ENCODE peak calls at places on chromosomes 16 and 17, in five cellular contexts. Q is NCI-H345; N is activated naive CD8-positive, alpha-beta T cell treated with anti-CD3 and anti-CD28 coated beads, Interleukin-2, amount 50 U/mL, for 24 hours; B is CD8-positive, alpha-beta memory T cell; L is substantia nigra. X is an unnamed sample.
A peak's percentile ranks its signal among the peaks of the same experiment; 100 is the strongest.

GRCh38 chr16:70428178-70428998 is 10.5 kb downstream of the ST3GAL2 start:
- DNase-seq in Q (no peak), N (peak; percentile 83), B (no peak), L (peak; percentile 36), X (peak; percentile 87)

GRCh38 chr16:66408181-66409048 is 18.7 kb upstream of the BEAN1 start:
- DNase-seq in Q (no peak), N (peak; percentile 10), B (peak; percentile 64), L (no peak), X (no peak)

GRCh38 chr16:77618011-77618410 is 104.3 kb upstream of the NUDT7 start:
- DNase-seq in Q (no peak), N (no peak), B (no peak), L (no peak), X (no peak)

GRCh38 chr17:34650361-34650760 is 71.0 kb downstream of the TMEM132E start:
- DNase-seq in Q (no peak), N (no peak), B (no peak), L (no peak), X (no peak)

GRCh38 chr17:46097497-46097896 is 95.7 kb downstream of the KANSL1 start:
- DNase-seq in Q (no peak), N (no peak), B (no peak), L (no peak), X (no peak)

GRCh38 chr17:72580321-72581127 is 459.7 kb downstream of the SOX9 start:
- DNase-seq in Q (peak; percentile 98), N (no peak), B (no peak), L (no peak), X (no peak)

GRCh38 chr16:67632415-67633172 is 12.3 kb upstream of the CARMIL2 start:
- DNase-seq in Q (no peak), N (no peak), B (no peak), L (no peak), X (peak; percentile 33)

GRCh38 chr17:44086364-44087311 is 16.1 kb downstream of the G6PC3 start:
- DNase-seq in Q (peak; percentile 73), N (peak; percentile 52), B (no peak), L (no peak), X (peak; percentile 88)

GRCh38 chr16:14302031-14302398 is 230.9 kb downstream of the MRTFB start:
- DNase-seq in Q (peak; percentile 25), N (no peak), B (no peak), L (no peak), X (peak; percentile 11)

GRCh38 chr17:5468075-5468473 is 708 bp downstream of the DHX33 start:
- DNase-seq in Q (no peak), N (peak; percentile 19), B (peak; percentile 21), L (no peak), X (no peak)

GRCh38 chr17:64741924-64742670 is 80.0 kb upstream of the SMURF2 start:
- DNase-seq in Q (no peak), N (no peak), B (no peak), L (no peak), X (no peak)

GRCh38 chr17:497587-498034 is 145.0 kb upstream of the RPH3AL start:
- DNase-seq in Q (no peak), N (no peak), B (no peak), L (no peak), X (no peak)

GRCh38 chr16:58658796-58659211 is 25.8 kb downstream of the SLC38A7 start:
- DNase-seq in Q (no peak), N (no peak), B (no peak), L (no peak), X (no peak)

GRCh38 chr17:7755095-7755890 is 37.7 kb downstream of the DNAH2 start:
- DNase-seq in Q (no peak), N (no peak), B (no peak), L (no peak), X (no peak)

GRCh38 chr16:83973077-83973476 is 5.0 kb downstream of the NECAB2 start:
- DNase-seq in Q (no peak), N (no peak), B (no peak), L (no peak), X (no peak)

GRCh38 chr16:54927125-54928015 is 3.3 kb upstream of the IRX5 start:
- DNase-seq in Q (no peak), N (no peak), B (no peak), L (no peak), X (no peak)

GRCh38 chr17:32482568-32483320 is 4.0 kb upstream of the CDK5R1 start:
- DNase-seq in Q (no peak), N (no peak), B (no peak), L (no peak), X (no peak)

GRCh38 chr17:47802341-47803022 is 19.1 kb downstream of the OSBPL7 start:
- DNase-seq in Q (peak; percentile 69), N (peak; percentile 63), B (peak; percentile 46), L (no peak), X (no peak)

GRCh38 chr17:81173761-81174160 is 7.7 kb upstream of the AATK start:
- DNase-seq in Q (no peak), N (no peak), B (no peak), L (no peak), X (no peak)

GRCh38 chr17:79979841-79980215 is 55.8 kb downstream of the TBC1D16 start:
- DNase-seq in Q (no peak), N (no peak), B (no peak), L (no peak), X (peak; percentile 33)

GRCh38 chr16:84706856-84707255 is 7.1 kb downstream of the USP10 start:
- DNase-seq in Q (no peak), N (no peak), B (no peak), L (no peak), X (no peak)

GRCh38 chr17:37450090-37450489 is 39.6 kb upstream of the DUSP14 start:
- DNase-seq in Q (no peak), N (no peak), B (no peak), L (no peak), X (no peak)

GRCh38 chr16:2962334-2963073 is 1.6 kb upstream of the KREMEN2 start:
- DNase-seq in Q (no peak), N (no peak), B (no peak), L (no peak), X (no peak)

GRCh38 chr16:78577597-78577996 is 478.1 kb downstream of the WWOX start:
- DNase-seq in Q (no peak), N (no peak), B (no peak), L (no peak), X (no peak)

GRCh38 chr16:29899516-29900101 is at the start of gene SEZ6L2:
- DNase-seq in Q (peak; percentile 99), N (peak; percentile 86), B (no peak), L (peak; percentile 42), X (peak; percentile 95)

GRCh38 chr17:75535871-75536270 is 10.4 kb downstream of the LLGL2 start:
- DNase-seq in Q (no peak), N (no peak), B (no peak), L (no peak), X (no peak)

GRCh38 chr17:48717367-48718161 is 4.8 kb downstream of the PRAC1 start:
- DNase-seq in Q (no peak), N (no peak), B (no peak), L (no peak), X (no peak)

GRCh38 chr17:66339563-66339962 is 37.1 kb downstream of the PRKCA start:
- DNase-seq in Q (no peak), N (no peak), B (no peak), L (no peak), X (no peak)

GRCh38 chr17:50507871-50508572 is at the start of gene MYCBPAP:
- DNase-seq in Q (no peak), N (peak; percentile 85), B (peak; percentile 82), L (peak; percentile 17), X (peak; percentile 83)

GRCh38 chr16:84924339-84925091 is 86.8 kb downstream of the ZDHHC7 start:
- DNase-seq in Q (no peak), N (no peak), B (no peak), L (no peak), X (no peak)

GRCh38 chr16:9003322-9003721 is 39.6 kb upstream of the USP7 start:
- DNase-seq in Q (peak; percentile 70), N (no peak), B (no peak), L (no peak), X (no peak)

GRCh38 chr16:56916571-56917403 is 15.2 kb upstream of the HERPUD1 start:
- DNase-seq in Q (no peak), N (peak; percentile 38), B (no peak), L (no peak), X (no peak)

GRCh38 chr17:51957746-51958145 is 200.8 kb downstream of the CA10 start:
- DNase-seq in Q (no peak), N (no peak), B (no peak), L (no peak), X (no peak)

GRCh38 chr17:81683208-81683583 is 401 bp downstream of the ARL16 start:
- DNase-seq in Q (peak; percentile 57), N (no peak), B (no peak), L (no peak), X (no peak)

GRCh38 chr16:63890072-63890471 is 1231.8 kb downstream of the CDH11 start:
- DNase-seq in Q (no peak), N (no peak), B (no peak), L (no peak), X (no peak)

GRCh38 chr16:89784409-89784808 is 32.0 kb downstream of the FANCA start:
- DNase-seq in Q (no peak), N (no peak), B (peak; percentile 40), L (no peak), X (no peak)

GRCh38 chr16:12119562-12119961 is 143.0 kb downstream of the SNX29 start:
- DNase-seq in Q (no peak), N (no peak), B (no peak), L (no peak), X (peak; percentile 72)

X was measured in posterior cingulate gyrus.